ENCODE peak calls at places on chromosomes 3 and 15, in five cellular contexts. G is K562, I is SK-N-SH, C is HCT116, S is A549. O is an unnamed sample. For H3K9me3, the result is how much of the 10 kb centered on the place peaks cover.

GRCh38 chr3:46882377-46883015 is 5.0 kb downstream of the PTH1R start:
- DNase-seq in C (no peak), S (peak), G (peak), I (peak), O (no peak)

GRCh38 chr15:30794388-30794787 is 109.3 kb upstream of the FAN1 start:
- DNase-seq in G (no peak), S (no peak), C (no peak), I (no peak), O (no peak)

GRCh38 chr3:53154731-53155320 is 6.2 kb upstream of the PRKCD start:
- DNase-seq in I (no peak), C (no peak), S (no peak), G (no peak), O (no peak)

GRCh38 chr15:91032919-91033803 is 10.8 kb upstream of the VPS33B start:
- DNase-seq in C (peak), I (peak), G (peak), S (peak), O (no peak)

GRCh38 chr3:177441813-177442646 is 244.7 kb upstream of the TBL1XR1 start:
- DNase-seq in G (no peak), C (no peak), I (no peak), S (no peak), O (no peak)

GRCh38 chr15:66138882-66139281 is 114.7 kb downstream of the MEGF11 start:
- DNase-seq in G (no peak), C (no peak), I (no peak), S (no peak), O (no peak)

GRCh38 chr3:195913382-195913781 is 5.0 kb upstream of the TNK2 start:
- DNase-seq in G (no peak), I (no peak), C (no peak), S (no peak), O (no peak)

GRCh38 chr3:67601385-67601784 is 53.0 kb downstream of the SUCLG2 start:
- DNase-seq in C (no peak), I (no peak), S (no peak), G (no peak), O (no peak)

GRCh38 chr15:45550436-45550835 is 27.9 kb upstream of the SLC30A4 start:
- DNase-seq in S (no peak), G (no peak), C (no peak), I (no peak), O (no peak)

GRCh38 chr3:32154180-32154579 is 47.8 kb downstream of the GPD1L start:
- DNase-seq in C (no peak), G (no peak), S (peak), I (no peak), O (no peak)

GRCh38 chr15:42919308-42919707 is 1.3 kb downstream of the TTBK2 start:
- DNase-seq in I (peak), G (no peak), S (no peak), C (no peak), O (no peak)

GRCh38 chr15:40639677-40640076 is 45.6 kb downstream of the KNL1 start:
- DNase-seq in C (no peak), S (no peak), I (no peak), G (no peak), O (no peak)

GRCh38 chr3:43794776-43795175 is 104.0 kb downstream of the ABHD5 start:
- DNase-seq in I (no peak), C (peak), S (no peak), G (no peak), O (no peak)

DNA sequence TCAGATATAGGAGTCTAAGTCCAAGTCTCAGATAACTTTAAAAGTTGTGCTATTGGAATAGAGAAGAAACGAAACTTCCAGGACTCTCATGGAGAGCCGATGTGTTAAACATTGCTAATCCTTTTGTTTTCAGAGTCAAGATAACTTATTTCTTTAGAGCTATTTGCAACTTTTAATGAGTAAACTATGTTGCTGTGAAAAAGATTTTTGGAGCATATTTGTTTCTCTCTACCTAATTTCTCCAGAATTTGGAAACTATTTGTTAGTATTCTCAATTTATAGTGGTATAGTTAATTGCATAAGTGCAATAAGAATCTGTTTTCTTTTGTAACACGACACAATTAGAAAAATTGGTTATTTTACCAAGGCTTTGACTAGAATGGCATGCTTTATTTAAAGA is 588.9 kb downstream of the NTRK3 start:
- DNase-seq in C (no peak), I (no peak), S (no peak), G (no peak), O (no peak)
- H3K9me3 ChIP-seq in C (under half), I (under half), S (under half), G (under half), O (under half)

DNA sequence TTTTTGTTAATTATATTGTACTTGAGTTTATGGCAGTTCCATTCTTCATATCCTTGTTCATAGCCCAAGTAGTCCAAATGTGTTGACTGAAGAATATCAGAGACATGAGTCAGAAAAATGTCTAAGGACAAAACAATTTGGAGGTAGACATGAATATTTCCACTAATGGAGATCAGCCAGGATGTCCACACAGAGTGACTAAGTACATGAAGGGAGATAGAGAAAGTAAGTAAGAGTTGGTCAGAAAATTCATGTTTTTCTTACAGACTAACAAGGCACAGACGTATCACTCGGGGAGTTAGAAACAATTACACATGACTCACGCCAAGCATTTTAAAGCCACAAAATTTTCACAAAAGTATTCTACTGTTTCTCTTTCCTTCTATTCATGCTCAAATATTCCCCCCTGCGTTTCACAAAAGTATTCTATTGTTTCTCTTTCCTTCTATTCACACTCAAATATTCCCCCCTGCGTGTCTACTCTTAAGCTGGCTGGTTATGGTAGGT is 648.9 kb upstream of the CCDC54 start:
- DNase-seq in S (peak), I (peak), G (no peak), C (peak), O (peak)
- TF ChIP-seq REST in S (no peak), I (no peak), G (no peak), C (no peak), O (no peak)

DNA sequence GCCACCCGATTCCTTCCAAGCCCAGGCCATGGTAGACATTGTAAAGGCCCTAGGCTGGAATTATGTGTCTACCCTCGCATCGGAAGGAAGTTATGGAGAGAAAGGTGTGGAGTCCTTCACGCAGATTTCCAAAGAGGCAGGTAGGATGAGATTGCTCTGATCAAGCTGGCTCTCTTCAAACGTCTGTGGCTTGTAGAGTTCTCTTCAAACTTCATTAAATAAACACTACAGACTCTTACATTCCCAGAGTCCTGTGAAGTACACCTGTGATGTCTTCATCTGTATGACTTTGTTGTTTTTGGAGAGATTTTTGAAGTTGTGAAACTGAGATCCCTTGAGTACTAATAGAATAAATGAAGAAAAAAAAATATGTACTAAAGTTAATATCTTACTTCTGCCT is 285.6 kb downstream of the GRM7 start:
- DNase-seq in G (no peak), C (no peak), I (no peak), S (no peak), O (no peak)
- H3K9me3 ChIP-seq in G (under half), C (under half), I (under half), S (under half), O (under half)

DNA sequence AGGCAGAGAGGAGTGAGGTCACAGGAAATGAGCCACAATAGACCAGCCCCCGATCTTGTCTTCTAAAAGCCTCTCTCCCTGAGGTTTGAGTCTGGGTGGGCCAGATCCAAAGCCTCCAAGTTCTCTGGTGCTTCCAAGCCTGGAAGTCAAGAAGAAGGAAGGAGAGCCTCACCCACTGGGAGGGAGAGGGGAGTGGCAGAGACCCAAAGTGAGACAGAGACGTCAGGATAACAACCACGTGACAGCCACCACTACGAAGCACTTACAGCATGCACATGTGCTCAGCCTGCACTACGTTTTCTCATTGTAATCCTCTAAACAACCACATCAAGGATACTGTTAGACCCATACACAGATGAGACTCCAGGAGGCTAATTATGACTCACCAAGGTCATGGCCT is 197.3 kb upstream of the LINGO1 start:
- DNase-seq in I (no peak), G (peak), S (no peak), C (peak), O (no peak)
- TF ChIP-seq REST in I (no peak), G (no peak), S (no peak), C (no peak), O (no peak)

DNA sequence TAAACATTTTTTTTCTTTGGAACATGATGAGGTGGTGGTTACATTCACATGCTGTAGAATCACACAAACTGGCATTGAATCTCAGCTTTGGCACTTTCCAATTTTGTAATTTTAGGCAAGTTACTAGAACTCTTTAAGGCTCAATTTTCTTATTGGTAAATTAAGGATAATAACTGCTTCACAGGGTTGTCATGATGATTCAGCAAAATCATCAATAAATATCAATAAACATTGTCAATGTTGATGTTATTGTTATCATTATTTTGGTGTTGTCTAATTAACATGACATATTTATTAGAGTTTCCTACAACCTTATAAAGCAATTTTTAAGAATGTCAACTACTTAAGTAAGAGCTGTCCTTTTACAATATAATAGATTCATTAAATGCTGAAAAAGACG is 1.6 kb downstream of the MDFIC2 start:
- DNase-seq in G (no peak), S (no peak), I (no peak), C (no peak), O (no peak)
- H3K9me3 ChIP-seq in G (under half), S (under half), I (under half), C (under half), O (under half)

DNA sequence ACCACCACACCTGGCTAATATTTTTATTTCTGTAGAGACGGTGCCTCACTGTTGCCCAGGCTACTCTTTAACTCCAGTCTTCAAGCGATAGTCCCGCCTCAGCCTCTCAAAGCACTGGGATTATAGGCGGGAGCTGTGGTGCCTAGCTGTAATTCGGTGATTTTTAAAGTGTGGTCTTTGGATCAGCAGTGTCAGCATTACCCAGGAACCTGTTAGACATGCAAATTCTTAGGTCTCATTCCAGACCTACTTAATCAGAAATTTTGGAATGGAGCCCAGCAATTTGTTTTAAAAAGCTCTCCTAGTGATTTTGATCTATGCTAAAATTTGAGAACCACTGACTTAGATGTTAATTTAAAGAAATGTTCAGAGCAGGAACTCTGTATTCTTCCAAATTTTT is 51.9 kb downstream of the GOLM2 start:
- DNase-seq in I (no peak), C (no peak), G (no peak), S (no peak), O (no peak)
- TF ChIP-seq REST in I (no peak), C (no peak), G (no peak), S (no peak), O (no peak)

GRCh38 chr3:45716790-45717336 is 27.7 kb downstream of the SACM1L start:
- DNase-seq in S (no peak), C (no peak), I (no peak), G (no peak), O (no peak)

GRCh38 chr3:45712434-45713110 is 23.4 kb downstream of the SACM1L start:
- DNase-seq in S (no peak), I (no peak), G (no peak), C (no peak), O (no peak)

GRCh38 chr3:45711936-45712335 is 22.7 kb downstream of the SACM1L start:
- DNase-seq in C (no peak), I (no peak), G (no peak), S (no peak), O (no peak)

GRCh38 chr3:45719761-45720487 is 30.7 kb downstream of the SACM1L start:
- DNase-seq in I (no peak), C (no peak), G (no peak), S (no peak), O (no peak)

GRCh38 chr3:45715945-45716344 is 26.7 kb downstream of the SACM1L start:
- DNase-seq in S (no peak), I (no peak), C (no peak), G (no peak), O (no peak)
- H3K9me3 ChIP-seq in S (under half), I (under half), C (under half), G (under half), O (under half)